ENCODE peak calls at places on chromosome 9, in eight cellular contexts. One of them, this sample, is unnamed.

GRCh38 chr9:84823426-84824271 is 154.1 kb downstream of the NTRK2 start:
- DNase-seq in cardiac fibroblast: peak
- DNase-seq in prostate gland: no peak
- DNase-seq in trophoblast cell: no peak
- DNase-seq in BJ: peak
- DNase-seq in neural progenitor cell: no peak
- DNase-seq in naive thymus-derived CD4-positive, alpha-beta T cell: no peak
- DNase-seq in right lobe of liver: no peak
- DNase-seq in this sample: peak

GRCh38 chr9:130937146-130938076 is 1.6 kb downstream of the FIBCD1 start:
- DNase-seq in naive thymus-derived CD4-positive, alpha-beta T cell: no peak
- DNase-seq in neural progenitor cell: no peak
- DNase-seq in prostate gland: no peak
- DNase-seq in cardiac fibroblast: no peak
- DNase-seq in right lobe of liver: no peak
- DNase-seq in BJ: no peak
- DNase-seq in trophoblast cell: no peak
- DNase-seq in this sample: no peak

GRCh38 chr9:104093162-104093561 is 947 bp upstream of the SMC2 start:
- DNase-seq in naive thymus-derived CD4-positive, alpha-beta T cell: no peak
- DNase-seq in BJ: no peak
- DNase-seq in right lobe of liver: no peak
- DNase-seq in prostate gland: no peak
- DNase-seq in cardiac fibroblast: peak
- DNase-seq in neural progenitor cell: peak
- DNase-seq in trophoblast cell: no peak
- DNase-seq in this sample: no peak

GRCh38 chr9:119375892-119376291 is 6.7 kb upstream of the BRINP1 start:
- DNase-seq in neural progenitor cell: peak
- DNase-seq in prostate gland: no peak
- DNase-seq in cardiac fibroblast: no peak
- DNase-seq in naive thymus-derived CD4-positive, alpha-beta T cell: no peak
- DNase-seq in trophoblast cell: no peak
- DNase-seq in right lobe of liver: no peak
- DNase-seq in BJ: no peak
- DNase-seq in this sample: no peak

GRCh38 chr9:97394881-97395280 is 17.0 kb upstream of the TDRD7 start:
- DNase-seq in right lobe of liver: no peak
- DNase-seq in neural progenitor cell: no peak
- DNase-seq in BJ: no peak
- DNase-seq in cardiac fibroblast: no peak
- DNase-seq in prostate gland: no peak
- DNase-seq in trophoblast cell: no peak
- DNase-seq in naive thymus-derived CD4-positive, alpha-beta T cell: no peak
- DNase-seq in this sample: no peak

GRCh38 chr9:3490957-3491356 is 34.8 kb downstream of the RFX3 start:
- DNase-seq in naive thymus-derived CD4-positive, alpha-beta T cell: no peak
- DNase-seq in BJ: no peak
- DNase-seq in trophoblast cell: no peak
- DNase-seq in prostate gland: no peak
- DNase-seq in neural progenitor cell: no peak
- DNase-seq in cardiac fibroblast: no peak
- DNase-seq in right lobe of liver: no peak
- DNase-seq in this sample: no peak

GRCh38 chr9:123338710-123339665 is 17.0 kb upstream of the CRB2 start:
- DNase-seq in neural progenitor cell: no peak
- DNase-seq in prostate gland: no peak
- DNase-seq in trophoblast cell: peak
- DNase-seq in right lobe of liver: no peak
- DNase-seq in BJ: no peak
- DNase-seq in naive thymus-derived CD4-positive, alpha-beta T cell: peak
- DNase-seq in cardiac fibroblast: peak
- DNase-seq in this sample: peak

GRCh38 chr9:93644397-93645088 is 68.2 kb downstream of the PHF2 start:
- DNase-seq in cardiac fibroblast: no peak
- DNase-seq in BJ: no peak
- DNase-seq in trophoblast cell: peak
- DNase-seq in neural progenitor cell: no peak
- DNase-seq in right lobe of liver: peak
- DNase-seq in prostate gland: no peak
- DNase-seq in naive thymus-derived CD4-positive, alpha-beta T cell: no peak
- DNase-seq in this sample: no peak

GRCh38 chr9:86324308-86324707 is 29.9 kb downstream of the TUT7 start:
- DNase-seq in trophoblast cell: no peak
- DNase-seq in prostate gland: no peak
- DNase-seq in naive thymus-derived CD4-positive, alpha-beta T cell: no peak
- DNase-seq in right lobe of liver: no peak
- DNase-seq in neural progenitor cell: no peak
- DNase-seq in cardiac fibroblast: peak
- DNase-seq in BJ: no peak
- DNase-seq in this sample: no peak

DNA sequence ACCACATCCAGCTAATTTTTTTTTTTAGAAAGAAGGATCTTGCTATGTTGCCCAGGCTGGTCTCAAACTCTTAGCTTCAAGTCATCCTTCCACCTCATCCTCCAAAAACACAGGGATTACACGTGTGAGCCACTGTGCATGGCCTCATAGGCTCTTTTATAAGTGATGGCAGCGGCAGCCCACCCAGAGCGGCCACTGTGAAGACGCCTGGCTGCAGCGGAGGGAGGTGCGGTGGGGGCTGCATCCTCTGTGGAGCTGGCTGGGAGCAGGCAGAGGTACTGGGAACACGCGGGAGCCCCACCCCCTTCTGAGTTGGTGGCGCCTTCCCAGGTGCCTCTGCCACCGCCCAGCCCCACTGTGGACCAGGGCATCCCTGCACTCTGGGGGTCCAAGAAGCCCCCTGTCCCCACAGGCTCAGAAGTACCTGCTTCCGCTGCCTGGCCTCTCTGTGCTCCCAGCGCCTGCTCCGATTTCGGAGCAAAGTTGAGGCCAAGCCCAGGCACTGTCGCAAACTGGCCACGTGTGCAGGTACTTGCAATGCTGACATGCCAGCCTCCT is 16.9 kb upstream of the ECPAS start:
- DNase-seq in neural progenitor cell: no peak
- DNase-seq in cardiac fibroblast: no peak
- DNase-seq in BJ: no peak
- DNase-seq in right lobe of liver: no peak
- DNase-seq in naive thymus-derived CD4-positive, alpha-beta T cell: no peak
- DNase-seq in trophoblast cell: no peak
- DNase-seq in prostate gland: no peak
- DNase-seq in this sample: no peak
- H3K4me3 ChIP-seq in neural progenitor cell: no peak
- H3K4me3 ChIP-seq in cardiac fibroblast: no peak
- H3K4me3 ChIP-seq in BJ: no peak
- H3K4me3 ChIP-seq in right lobe of liver: no peak
- H3K4me3 ChIP-seq in naive thymus-derived CD4-positive, alpha-beta T cell: no peak
- H3K4me3 ChIP-seq in trophoblast cell: no peak
- H3K4me3 ChIP-seq in prostate gland: no peak
- H3K4me3 ChIP-seq in this sample: no peak

GRCh38 chr9:136346157-136346481 is 17.4 kb downstream of the DNLZ start:
- DNase-seq in cardiac fibroblast: no peak
- DNase-seq in naive thymus-derived CD4-positive, alpha-beta T cell: no peak
- DNase-seq in right lobe of liver: no peak
- DNase-seq in trophoblast cell: no peak
- DNase-seq in neural progenitor cell: no peak
- DNase-seq in BJ: no peak
- DNase-seq in prostate gland: no peak
- DNase-seq in this sample: no peak
- H3K4me3 ChIP-seq in cardiac fibroblast: no peak
- H3K4me3 ChIP-seq in naive thymus-derived CD4-positive, alpha-beta T cell: no peak
- H3K4me3 ChIP-seq in right lobe of liver: no peak
- H3K4me3 ChIP-seq in trophoblast cell: no peak
- H3K4me3 ChIP-seq in neural progenitor cell: no peak
- H3K4me3 ChIP-seq in BJ: no peak
- H3K4me3 ChIP-seq in prostate gland: no peak
- H3K4me3 ChIP-seq in this sample: no peak

GRCh38 chr9:116155700-116156045 is 2.1 kb downstream of the PAPPA start:
- DNase-seq in cardiac fibroblast: peak
- DNase-seq in naive thymus-derived CD4-positive, alpha-beta T cell: no peak
- DNase-seq in BJ: no peak
- DNase-seq in right lobe of liver: no peak
- DNase-seq in prostate gland: no peak
- DNase-seq in neural progenitor cell: peak
- DNase-seq in trophoblast cell: no peak
- DNase-seq in this sample: no peak
- H3K4me3 ChIP-seq in cardiac fibroblast: peak
- H3K4me3 ChIP-seq in naive thymus-derived CD4-positive, alpha-beta T cell: no peak
- H3K4me3 ChIP-seq in BJ: peak
- H3K4me3 ChIP-seq in right lobe of liver: no peak
- H3K4me3 ChIP-seq in prostate gland: peak
- H3K4me3 ChIP-seq in neural progenitor cell: peak
- H3K4me3 ChIP-seq in trophoblast cell: peak
- H3K4me3 ChIP-seq in this sample: no peak

DNA sequence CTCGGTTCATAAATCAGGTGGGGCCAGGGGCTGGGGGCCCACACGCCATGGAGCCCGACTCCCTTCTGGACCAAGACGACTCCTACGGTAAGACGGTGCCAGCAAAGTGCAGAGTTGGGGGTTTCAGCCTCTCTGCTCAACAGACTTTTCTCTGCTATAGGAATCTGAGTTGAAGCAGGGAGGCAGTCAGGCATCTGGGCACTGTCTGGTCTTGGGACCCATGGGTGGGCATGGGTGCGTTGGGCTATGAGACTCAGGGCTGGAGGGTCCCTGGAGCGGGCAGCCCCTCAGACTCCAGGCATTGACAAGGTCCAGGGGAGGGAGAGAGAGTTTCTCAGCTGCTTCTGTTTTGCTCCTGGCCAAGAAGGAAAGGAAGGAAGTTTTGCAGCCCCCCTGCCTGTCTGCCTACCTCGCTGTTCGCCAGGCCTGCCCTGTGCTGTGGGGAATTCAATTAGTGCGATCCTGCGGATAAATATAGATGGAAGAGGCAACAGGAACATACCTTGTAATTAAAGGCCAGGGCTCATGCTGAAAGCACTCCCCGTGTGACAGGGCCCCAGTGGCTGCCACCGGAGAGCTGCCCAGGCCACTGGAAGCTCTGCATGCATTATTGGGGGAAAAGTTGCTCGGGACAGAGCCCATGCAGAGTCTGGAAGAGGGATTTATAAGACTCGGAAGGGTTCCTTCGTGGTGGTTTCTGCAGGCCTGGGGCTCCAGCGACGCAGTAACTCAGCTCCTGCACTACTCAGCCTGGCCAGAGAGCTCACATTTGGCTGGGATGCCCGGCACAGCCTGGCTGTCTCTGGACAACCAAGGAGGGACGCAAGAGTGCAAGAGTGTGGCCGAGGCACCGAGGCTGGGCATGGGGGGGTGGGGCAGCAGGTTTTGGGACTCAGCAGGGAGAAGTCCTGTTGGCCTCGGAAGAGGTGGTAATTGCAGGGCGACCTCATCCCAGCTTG is 67.8 kb upstream of the GGTA1 start:
- DNase-seq in trophoblast cell: no peak
- DNase-seq in prostate gland: no peak
- DNase-seq in neural progenitor cell: no peak
- DNase-seq in BJ: no peak
- DNase-seq in naive thymus-derived CD4-positive, alpha-beta T cell: no peak
- DNase-seq in cardiac fibroblast: no peak
- DNase-seq in right lobe of liver: no peak
- DNase-seq in this sample: no peak
- H3K4me3 ChIP-seq in trophoblast cell: no peak
- H3K4me3 ChIP-seq in prostate gland: peak
- H3K4me3 ChIP-seq in neural progenitor cell: no peak
- H3K4me3 ChIP-seq in BJ: peak
- H3K4me3 ChIP-seq in naive thymus-derived CD4-positive, alpha-beta T cell: no peak
- H3K4me3 ChIP-seq in cardiac fibroblast: peak
- H3K4me3 ChIP-seq in right lobe of liver: no peak
- H3K4me3 ChIP-seq in this sample: no peak

DNA sequence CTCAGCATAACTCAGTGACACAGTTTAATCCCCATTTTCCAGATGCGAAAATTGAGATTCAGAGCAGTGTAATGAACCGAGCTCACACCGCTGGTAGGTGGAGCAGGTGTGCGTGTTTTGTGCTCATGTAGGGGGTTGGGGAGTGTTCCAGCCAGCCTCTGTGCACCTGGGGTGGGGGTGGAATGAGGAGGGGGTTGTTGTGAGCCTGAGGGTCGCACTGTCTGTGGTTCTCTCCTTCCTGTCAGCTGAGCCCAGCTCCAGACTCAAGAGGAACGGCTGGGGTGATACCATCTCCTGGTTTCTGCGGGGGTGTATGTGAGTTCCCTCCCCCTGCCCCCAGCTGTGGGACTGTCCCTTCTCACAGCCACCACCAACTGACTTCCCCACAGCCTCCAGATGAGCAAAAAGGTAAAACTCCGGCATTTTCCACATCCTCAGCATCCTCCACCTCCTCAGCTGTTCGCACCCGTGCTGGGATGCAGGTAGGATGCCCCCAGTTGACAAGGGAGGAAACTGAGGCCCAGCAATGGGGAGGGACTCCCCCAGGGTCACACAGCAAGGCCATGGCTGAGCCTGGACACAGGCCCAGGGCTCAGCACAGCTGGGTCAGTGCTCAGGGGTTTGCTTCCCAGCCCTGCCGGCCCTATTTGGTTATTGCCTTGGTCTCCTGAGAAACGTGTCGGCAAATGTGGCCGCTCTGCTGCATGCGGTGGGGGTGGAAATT is 2.1 kb downstream of the SH2D3C start:
- DNase-seq in right lobe of liver: no peak
- DNase-seq in naive thymus-derived CD4-positive, alpha-beta T cell: peak
- DNase-seq in trophoblast cell: no peak
- DNase-seq in BJ: no peak
- DNase-seq in prostate gland: no peak
- DNase-seq in neural progenitor cell: peak
- DNase-seq in cardiac fibroblast: no peak
- DNase-seq in this sample: peak
- H3K4me3 ChIP-seq in right lobe of liver: no peak
- H3K4me3 ChIP-seq in naive thymus-derived CD4-positive, alpha-beta T cell: peak
- H3K4me3 ChIP-seq in trophoblast cell: no peak
- H3K4me3 ChIP-seq in BJ: no peak
- H3K4me3 ChIP-seq in prostate gland: no peak
- H3K4me3 ChIP-seq in neural progenitor cell: no peak
- H3K4me3 ChIP-seq in cardiac fibroblast: no peak
- H3K4me3 ChIP-seq in this sample: peak

DNA sequence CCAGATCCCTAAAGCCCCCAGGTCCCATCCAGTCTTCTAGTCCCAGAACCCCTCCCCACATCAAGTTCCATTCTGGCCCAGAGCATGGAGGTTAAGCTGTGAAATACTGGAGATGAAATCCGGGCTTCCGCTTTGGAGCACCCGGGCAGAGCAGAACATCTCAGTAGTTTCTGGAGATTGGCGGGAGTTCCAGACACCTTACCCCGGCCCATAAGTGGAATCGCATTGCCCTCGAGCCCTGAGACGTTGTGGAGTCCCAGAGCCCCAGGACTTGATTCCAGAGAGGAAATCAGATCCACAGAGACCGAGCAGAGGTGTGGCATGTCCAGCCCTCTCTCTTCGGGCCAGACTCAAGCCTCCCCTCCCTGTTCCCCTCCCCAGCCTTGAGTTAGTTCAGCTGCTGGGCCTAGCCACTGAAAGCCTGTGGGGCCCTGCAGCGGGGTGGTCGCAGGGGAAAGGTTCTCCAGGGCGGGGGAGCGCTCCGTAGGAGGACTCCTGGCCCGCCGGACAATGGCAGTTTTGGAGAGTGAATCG is 937 bp upstream of the PAX5 start:
- DNase-seq in trophoblast cell: no peak
- DNase-seq in naive thymus-derived CD4-positive, alpha-beta T cell: no peak
- DNase-seq in prostate gland: no peak
- DNase-seq in neural progenitor cell: peak
- DNase-seq in BJ: no peak
- DNase-seq in right lobe of liver: no peak
- DNase-seq in cardiac fibroblast: no peak
- DNase-seq in this sample: no peak
- H3K4me3 ChIP-seq in trophoblast cell: no peak
- H3K4me3 ChIP-seq in naive thymus-derived CD4-positive, alpha-beta T cell: no peak
- H3K4me3 ChIP-seq in prostate gland: no peak
- H3K4me3 ChIP-seq in neural progenitor cell: peak
- H3K4me3 ChIP-seq in BJ: no peak
- H3K4me3 ChIP-seq in right lobe of liver: no peak
- H3K4me3 ChIP-seq in cardiac fibroblast: no peak
- H3K4me3 ChIP-seq in this sample: peak